ENCODE peak calls at places on chromosomes 11 and 22, in eight cellular contexts. H is H54, K is sigmoid colon, O is body of pancreas, P is GM12891, N is prostate gland, B is HCT116, R is right lobe of liver. Y is an unnamed sample.

GRCh38 chr11:38990139-38990538 is 2392.1 kb upstream of the RAG2 start:
- DNase-seq in H (no peak), K (no peak), O (no peak), P (no peak), N (no peak), B (no peak), R (no peak), Y (no peak)

GRCh38 chr11:41978951-41979350 is 519.5 kb upstream of the LRRC4C start:
- DNase-seq in H (no peak), K (no peak), O (no peak), P (no peak), N (no peak), B (no peak), R (no peak), Y (no peak)

GRCh38 chr22:37167176-37167980 is 17.7 kb upstream of the IL2RB start:
- DNase-seq in H (no peak), K (peak; percentile 59), O (no peak), P (no peak), N (no peak), B (no peak), R (peak; percentile 51), Y (no peak)

GRCh38 chr22:17980638-17981051 is 43.7 kb downstream of the MICAL3 start:
- DNase-seq in H (no peak), K (no peak), O (no peak), P (peak; percentile 43), N (peak; percentile 24), B (no peak), R (no peak), Y (no peak)

GRCh38 chr22:47192106-47192650 is 429.7 kb downstream of the TBC1D22A start:
- DNase-seq in H (no peak), K (peak; percentile 52), O (peak; percentile 8), P (no peak), N (no peak), B (no peak), R (no peak), Y (no peak)

GRCh38 chr11:27291302-27291889 is 71.6 kb downstream of the CCDC34 start:
- DNase-seq in H (no peak), K (no peak), O (no peak), P (no peak), N (no peak), B (peak; percentile 15), R (no peak), Y (no peak)

GRCh38 chr22:23856721-23857605 is 712 bp upstream of the SLC2A11 start:
- DNase-seq in H (no peak), K (peak; percentile 81), O (no peak), P (peak; percentile 65), N (peak; percentile 42), B (no peak), R (no peak), Y (no peak)

GRCh38 chr11:8047382-8047781 is 33.6 kb upstream of the TUB start:
- DNase-seq in H (no peak), K (no peak), O (no peak), P (no peak), N (no peak), B (no peak), R (no peak), Y (no peak)

GRCh38 chr22:35930933-35931332 is 97.7 kb downstream of the RBFOX2 start:
- DNase-seq in H (peak; percentile 5), K (no peak), O (no peak), P (peak; percentile 6), N (no peak), B (peak; percentile 44), R (no peak), Y (no peak)

GRCh38 chr11:35029979-35030378 is 109.0 kb upstream of the CD44 start:
- DNase-seq in H (peak; percentile 28), K (no peak), O (no peak), P (no peak), N (no peak), B (no peak), R (no peak), Y (no peak)

GRCh38 chr11:132604446-132604845 is 927.9 kb downstream of the OPCML start:
- DNase-seq in H (no peak), K (no peak), O (no peak), P (no peak), N (no peak), B (no peak), R (no peak), Y (no peak)

GRCh38 chr22:36762687-36763260 is 13.1 kb downstream of the IFT27 start:
- DNase-seq in H (no peak), K (peak; percentile 95), O (no peak), P (no peak), N (no peak), B (no peak), R (no peak), Y (no peak)

GRCh38 chr11:30326911-30327310 is 4.0 kb downstream of the ARL14EP start:
- DNase-seq in H (no peak), K (no peak), O (no peak), P (no peak), N (no peak), B (no peak), R (no peak), Y (no peak)

GRCh38 chr11:30326114-30326783 is 3.3 kb downstream of the ARL14EP start:
- DNase-seq in H (no peak), K (no peak), O (no peak), P (no peak), N (no peak), B (no peak), R (no peak), Y (no peak)

GRCh38 chr11:30322162-30322561 is 742 bp upstream of the ARL14EP start:
- DNase-seq in H (no peak), K (no peak), O (no peak), P (no peak), N (no peak), B (no peak), R (no peak), Y (no peak)

GRCh38 chr11:30321321-30321720 is 1.6 kb upstream of the ARL14EP start:
- DNase-seq in H (no peak), K (no peak), O (no peak), P (no peak), N (no peak), B (no peak), R (no peak), Y (no peak)

GRCh38 chr11:30322826-30323710 is at the start of gene ARL14EP:
- DNase-seq in H (peak; percentile 60), K (peak; percentile 95), O (peak; percentile 91), P (peak; percentile 51), N (peak; percentile 92), B (peak; percentile 93), R (peak; percentile 95), Y (peak; percentile 63)
- TF ChIP-seq POLR2A in H (peak; percentile 89), K (peak; percentile 87), O (peak; percentile 97), P (peak; percentile 97), N (peak; percentile 75), B (peak; percentile 96), R (peak; percentile 94), Y (peak; percentile 92)

GRCh38 chr11:47415091-47415854 is 6.9 kb downstream of the SLC39A13 start:
- DNase-seq in H (no peak), K (no peak), O (no peak), P (no peak), N (no peak), B (no peak), R (no peak), Y (no peak)
- TF ChIP-seq POLR2A in H (peak; percentile 28), K (no peak), O (no peak), P (peak; percentile 56), N (no peak), B (no peak), R (no peak), Y (no peak)

GRCh38 chr11:18408558-18409242 is 3.4 kb upstream of the LDHC start:
- DNase-seq in H (no peak), K (no peak), O (no peak), P (no peak), N (no peak), B (no peak), R (no peak), Y (no peak)
- TF ChIP-seq POLR2A in H (no peak), K (no peak), O (no peak), P (no peak), N (no peak), B (no peak), R (no peak), Y (no peak)

GRCh38 chr11:118263694-118264567 is at the start of gene MPZL2:
- DNase-seq in H (no peak), K (no peak), O (peak; percentile 76), P (no peak), N (peak; percentile 90), B (peak; percentile 65), R (peak; percentile 80), Y (no peak)
- TF ChIP-seq POLR2A in H (no peak), K (no peak), O (peak; percentile 86), P (no peak), N (peak; percentile 78), B (no peak), R (peak; percentile 91), Y (peak; percentile 76)

GRCh38 chr11:101955278-101955677 is 39.0 kb upstream of the ANGPTL5 start:
- DNase-seq in H (no peak), K (no peak), O (no peak), P (no peak), N (no peak), B (no peak), R (no peak), Y (no peak)

GRCh38 chr11:101960231-101960630 is 43.9 kb upstream of the ANGPTL5 start:
- DNase-seq in H (no peak), K (no peak), O (no peak), P (no peak), N (no peak), B (no peak), R (no peak), Y (no peak)

GRCh38 chr11:101949846-101950245 is 33.5 kb upstream of the ANGPTL5 start:
- DNase-seq in H (no peak), K (no peak), O (no peak), P (no peak), N (no peak), B (no peak), R (no peak), Y (no peak)

GRCh38 chr11:101955701-101956100 is 39.4 kb upstream of the ANGPTL5 start:
- DNase-seq in H (no peak), K (no peak), O (no peak), P (no peak), N (no peak), B (no peak), R (no peak), Y (no peak)
- TF ChIP-seq POLR2A in H (no peak), K (no peak), O (no peak), P (no peak), N (no peak), B (no peak), R (no peak), Y (no peak)

GRCh38 chr22:49789289-49790141 is 38.2 kb downstream of the BRD1 start:
- DNase-seq in H (no peak), K (no peak), O (no peak), P (no peak), N (no peak), B (no peak), R (no peak), Y (no peak)
- TF ChIP-seq POLR2A in H (no peak), K (no peak), O (no peak), P (no peak), N (no peak), B (no peak), R (no peak), Y (no peak)

GRCh38 chr11:1863352-1864215 is 10.7 kb downstream of the LSP1 start:
- DNase-seq in H (peak; percentile 97), K (peak; percentile 94), O (peak; percentile 84), P (no peak), N (peak; percentile 29), B (peak; percentile 68), R (peak; percentile 69), Y (no peak)
- TF ChIP-seq POLR2A in H (peak; percentile 30), K (no peak), O (peak; percentile 26), P (no peak), N (no peak), B (no peak), R (no peak), Y (no peak)

Y was measured in esophagus squamous epithelium.